ENCODE peak calls at places on chromosomes 2 and 18, in nine cellular contexts. D is cardiac muscle cell; F is GM03348; R is A673; L is HFFc6; G is smooth muscle cell of the brain vasculature; P is ureter; J is NCI-H69; C is stimulated activated CD4-positive, alpha-beta T cell treated with anti-CD3 and anti-CD28 coated beads, Interleukin-4, amount 100 ng/mL, for 1 hour. I is an unnamed sample.

GRCh38 chr18:51165296-51165695 is 32.2 kb downstream of the MEX3C start:
- DNase-seq in G (no peak), F (no peak), L (no peak), R (no peak), P (no peak), D (no peak), C (no peak), J (no peak), I (no peak)

GRCh38 chr2:170685591-170685990 is 29.5 kb upstream of the SP5 start:
- DNase-seq in F (no peak), D (no peak), L (no peak), C (no peak), G (no peak), J (peak), R (no peak), P (no peak), I (no peak)

GRCh38 chr2:212173331-212173730 is 365.3 kb downstream of the ERBB4 start:
- DNase-seq in L (no peak), R (peak), P (no peak), G (no peak), J (peak), F (no peak), C (no peak), D (no peak), I (no peak)

GRCh38 chr2:194166818-194167217 is 1490.2 kb upstream of the SLC39A10 start:
- DNase-seq in R (peak), J (peak), P (no peak), D (peak), C (no peak), G (peak), F (peak), L (no peak), I (no peak)

GRCh38 chr18:9135081-9135911 is 1.3 kb upstream of the ANKRD12 start:
- DNase-seq in R (no peak), P (no peak), G (no peak), L (no peak), J (peak), D (no peak), F (no peak), C (no peak), I (no peak)

GRCh38 chr18:79923896-79924585 is 27.4 kb downstream of the SLC66A2 start:
- DNase-seq in L (no peak), J (no peak), G (no peak), P (no peak), D (no peak), R (no peak), C (no peak), F (no peak), I (no peak)

GRCh38 chr2:235591921-235592320 is 98.1 kb downstream of the AGAP1 start:
- DNase-seq in J (no peak), L (no peak), F (no peak), D (no peak), C (no peak), P (no peak), R (no peak), G (no peak), I (no peak)

GRCh38 chr2:128749206-128749605 is 430.5 kb upstream of the HS6ST1 start:
- DNase-seq in D (no peak), L (no peak), C (no peak), P (no peak), J (no peak), G (no peak), R (no peak), F (no peak), I (no peak)

GRCh38 chr2:203685081-203685621 is 21.3 kb upstream of the CD28 start:
- DNase-seq in P (no peak), D (no peak), C (no peak), G (peak), F (peak), R (no peak), J (no peak), L (peak), I (peak)

GRCh38 chr2:229154381-229154780 is 116.7 kb downstream of the PID1 start:
- DNase-seq in G (no peak), R (no peak), F (peak), L (peak), J (no peak), C (no peak), P (no peak), D (no peak), I (no peak)

GRCh38 chr2:67883316-67884080 is 179.3 kb downstream of the C1D start:
- DNase-seq in L (no peak), C (no peak), P (no peak), D (no peak), R (no peak), F (no peak), G (no peak), J (peak), I (no peak)

GRCh38 chr2:2860583-2861300 is 516.9 kb downstream of the EIPR1 start:
- DNase-seq in J (no peak), P (no peak), G (no peak), F (no peak), D (no peak), R (no peak), L (no peak), C (no peak), I (no peak)

GRCh38 chr2:21330786-21331391 is 207.1 kb downstream of the TDRD15 start:
- DNase-seq in J (no peak), C (no peak), D (no peak), P (no peak), F (no peak), G (no peak), L (no peak), R (no peak), I (no peak)

GRCh38 chr2:238148981-238149380 is 9.8 kb upstream of the ERFE start:
- DNase-seq in C (no peak), J (no peak), F (no peak), D (no peak), P (no peak), L (no peak), R (no peak), G (no peak), I (no peak)

GRCh38 chr18:76981388-76981968 is 151.1 kb downstream of the MBP start:
- DNase-seq in D (no peak), C (no peak), L (no peak), G (peak), R (no peak), J (peak), F (no peak), P (peak), I (no peak)

GRCh38 chr2:172804423-172804822 is 68.8 kb downstream of the RAPGEF4 start:
- DNase-seq in G (no peak), P (no peak), F (no peak), J (peak), R (no peak), D (no peak), L (no peak), C (no peak), I (no peak)

GRCh38 chr2:112690853-112691390 is 29.9 kb upstream of the NT5DC4 start:
- DNase-seq in P (peak), D (peak), C (peak), F (peak), R (peak), L (peak), J (peak), G (no peak), I (peak)

GRCh38 chr2:205370726-205371125 is 311.6 kb upstream of the NRP2 start:
- DNase-seq in F (no peak), C (no peak), P (no peak), J (no peak), R (no peak), D (no peak), G (no peak), L (no peak), I (no peak)

GRCh38 chr2:180571559-180571958 is 408.8 kb upstream of the UBE2E3 start:
- DNase-seq in D (no peak), J (no peak), G (no peak), R (no peak), P (no peak), C (no peak), L (peak), F (peak), I (no peak)

GRCh38 chr2:151670346-151670745 is 63.9 kb downstream of the NEB start:
- DNase-seq in P (no peak), F (no peak), J (no peak), D (no peak), G (no peak), C (no peak), R (peak), L (no peak), I (no peak)

GRCh38 chr2:159086332-159086731 is 117.9 kb downstream of the TANC1 start:
- DNase-seq in L (no peak), J (peak), F (no peak), C (no peak), G (no peak), R (peak), P (no peak), D (peak), I (no peak)

GRCh38 chr18:63234839-63235238 is 84.7 kb downstream of the BCL2 start:
- DNase-seq in P (no peak), G (no peak), J (no peak), R (no peak), L (no peak), C (no peak), D (no peak), F (no peak), I (no peak)

GRCh38 chr2:141199711-141200110 is 931.1 kb downstream of the LRP1B start:
- DNase-seq in R (peak), P (no peak), G (no peak), J (no peak), C (no peak), D (no peak), L (no peak), F (no peak), I (no peak)

GRCh38 chr2:177538323-177538722 is 145.8 kb downstream of the AGPS start:
- DNase-seq in G (no peak), F (no peak), C (no peak), J (peak), P (no peak), D (no peak), R (peak), L (no peak), I (no peak)

GRCh38 chr2:223648755-223649154 is 46.6 kb upstream of the SCG2 start:
- DNase-seq in D (no peak), G (no peak), R (no peak), F (no peak), J (peak), L (no peak), C (no peak), P (no peak), I (no peak)

GRCh38 chr2:216215991-216216390 is 106.8 kb downstream of the XRCC5 start:
- DNase-seq in R (peak), L (peak), D (peak), J (peak), C (no peak), F (no peak), P (no peak), G (no peak), I (no peak)

GRCh38 chr2:64613276-64613675 is 40.4 kb downstream of the SERTAD2 start:
- DNase-seq in F (peak), P (peak), R (no peak), L (no peak), J (no peak), D (no peak), G (no peak), C (no peak), I (no peak)

GRCh38 chr18:713135-713490 is 683 bp upstream of the ENOSF1 start:
- DNase-seq in P (no peak), G (no peak), L (no peak), D (no peak), C (no peak), R (no peak), J (peak), F (no peak), I (no peak)

GRCh38 chr2:224892574-224893204 is 149.6 kb downstream of the DOCK10 start:
- DNase-seq in J (no peak), R (no peak), G (no peak), D (no peak), F (no peak), P (no peak), L (no peak), C (no peak), I (no peak)

GRCh38 chr18:54904521-54904920 is 54.7 kb downstream of the CCDC68 start:
- DNase-seq in P (no peak), J (no peak), R (no peak), F (no peak), G (no peak), C (no peak), D (no peak), L (no peak), I (no peak)

GRCh38 chr2:21070322-21071257 is 26.7 kb upstream of the APOB start:
- DNase-seq in C (no peak), F (peak), D (no peak), G (no peak), P (no peak), R (no peak), J (no peak), L (no peak), I (peak)

GRCh38 chr18:44823782-44824181 is 143.1 kb downstream of the SETBP1 start:
- DNase-seq in D (no peak), F (peak), P (no peak), G (no peak), C (no peak), L (no peak), J (peak), R (no peak), I (no peak)

GRCh38 chr2:239253705-239254104 is 147.1 kb downstream of the HDAC4 start:
- DNase-seq in P (no peak), R (no peak), L (no peak), G (no peak), F (no peak), D (no peak), C (no peak), J (no peak), I (no peak)